ENCODE peak calls at places on chromosomes 4 and X, in nine cellular contexts. M is bronchial epithelial cell; C is stimulated activated CD4-positive, alpha-beta T cell treated with anti-CD3 and anti-CD28 coated beads, Interleukin-15, amount 100 ng/mL, for 1 hour; O is NCI-H345; P is fibroblast of the aortic adventitia; V is HCT116; R is stimulated activated CD8-positive, alpha-beta memory T cell treated with anti-CD3 and anti-CD28 coated beads, Interleukin-15, amount 100 ng/mL, for 4 hours; X is Kasumi-1; A is HFFc6. E is an unnamed sample.

GRCh38 chrX:66728818-66729271 is 90.0 kb upstream of the EDA2R start:
- DNase-seq in A (peak), V (no peak), M (peak), P (peak), X (peak), R (no peak), O (no peak), C (peak), E (no peak)

GRCh38 chr4:128542047-128542446 is 254.4 kb upstream of the PGRMC2 start:
- DNase-seq in O (no peak), X (no peak), A (peak), M (no peak), R (no peak), P (peak), V (no peak), C (no peak), E (no peak)

GRCh38 chr4:139734201-139734874 is 68.7 kb downstream of the MGST2 start:
- DNase-seq in P (peak), A (peak), R (no peak), X (no peak), C (no peak), V (no peak), O (no peak), M (peak), E (no peak)

GRCh38 chrX:49273181-49273727 is 3.7 kb downstream of the PPP1R3F start:
- DNase-seq in M (no peak), C (no peak), X (no peak), P (no peak), O (no peak), R (no peak), A (no peak), V (no peak), E (no peak)

GRCh38 chr4:66023061-66023460 is 352.8 kb upstream of the EPHA5 start:
- DNase-seq in R (no peak), V (no peak), P (peak), A (no peak), M (no peak), C (no peak), O (no peak), X (no peak), E (no peak)

GRCh38 chr4:79607979-79608378 is 200.0 kb upstream of the GK2 start:
- DNase-seq in C (no peak), O (no peak), P (no peak), X (no peak), M (no peak), V (no peak), R (no peak), A (no peak), E (no peak)

GRCh38 chr4:115331241-115331640 is 217.8 kb upstream of the NDST4 start:
- DNase-seq in A (no peak), O (no peak), X (no peak), M (no peak), R (no peak), C (no peak), P (no peak), V (no peak), E (no peak)

GRCh38 chrX:145178268-145178667 is 69.0 kb upstream of the SPANXN1 start:
- DNase-seq in O (no peak), X (no peak), M (no peak), R (no peak), A (no peak), V (no peak), P (no peak), C (no peak), E (no peak)

E was measured in osteocyte.